ENCODE peak calls at places on chromosomes 11 and 22, in seven cellular contexts. F, U, V, D, T, Y and L are unnamed samples.

GRCh38 chr11:11396290-11397042 is 43.4 kb upstream of the CSNK2A3 start:
- DNase-seq in F (peak; percentile 70), U (no peak), D (no peak), Y (no peak), V (no peak), T (no peak), L (no peak)

GRCh38 chr11:116099541-116099940 is 595.3 kb upstream of the CADM1 start:
- DNase-seq in D (no peak), U (no peak), Y (no peak), T (no peak), F (no peak), V (no peak), L (no peak)

GRCh38 chr11:3920148-3920852 is 64.8 kb downstream of the STIM1 start:
- DNase-seq in U (peak; percentile 76), T (no peak), D (peak; percentile 71), F (peak; percentile 41), V (no peak), Y (peak; percentile 35), L (no peak)

GRCh38 chr11:29989181-29989580 is 27.6 kb downstream of the KCNA4 start:
- DNase-seq in F (no peak), U (no peak), T (no peak), D (no peak), Y (no peak), V (no peak), L (no peak)

GRCh38 chr22:32761251-32761903 is 40.1 kb upstream of the TIMP3 start:
- DNase-seq in Y (no peak), F (no peak), T (no peak), V (peak; percentile 44), D (no peak), U (no peak), L (no peak)

GRCh38 chr11:70682760-70683159 is 284.4 kb downstream of the CTTN start:
- DNase-seq in D (no peak), Y (no peak), U (no peak), T (no peak), F (no peak), V (no peak), L (peak; percentile 41)

GRCh38 chr11:57224537-57224936 is 12.5 kb downstream of the APLNR start:
- DNase-seq in Y (no peak), D (peak; percentile 56), F (no peak), V (no peak), U (no peak), T (no peak), L (no peak)

GRCh38 chr11:134498326-134499139 is 86.5 kb upstream of the B3GAT1 start:
- DNase-seq in T (no peak), Y (no peak), U (peak; percentile 64), V (no peak), D (no peak), F (no peak), L (no peak)

GRCh38 chr22:38172489-38173155 is 9.0 kb downstream of the PLA2G6 start:
- DNase-seq in V (no peak), U (peak; percentile 68), Y (peak; percentile 17), D (peak; percentile 13), T (no peak), F (peak; percentile 43), L (peak; percentile 83)

DNA sequence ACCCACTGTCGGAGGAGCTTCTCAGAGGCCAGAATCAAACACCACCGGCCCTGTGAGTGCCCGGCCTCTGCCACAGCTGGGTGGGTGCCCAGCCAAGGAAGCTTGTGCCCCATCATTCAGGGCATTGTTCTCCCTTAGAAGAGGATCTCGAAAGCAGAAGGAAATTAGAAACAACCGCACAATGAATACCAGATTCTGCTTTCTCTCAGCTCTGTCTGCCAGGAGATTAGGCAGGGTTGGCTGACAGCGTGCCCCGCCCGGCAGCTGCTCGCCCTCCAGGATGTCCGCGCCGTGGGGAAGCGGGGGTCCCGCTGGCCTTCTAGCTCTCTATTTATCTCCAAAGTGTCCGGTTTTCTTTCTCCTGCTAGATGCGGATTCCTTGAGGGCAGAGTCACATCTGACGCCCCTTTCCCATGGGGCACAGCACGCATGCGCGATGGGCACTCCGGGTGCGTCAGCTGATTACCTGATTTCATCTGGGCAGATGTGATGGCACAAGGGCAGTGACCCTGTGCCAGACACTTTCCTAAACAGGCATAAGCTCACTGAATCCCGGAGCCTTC is 25.5 kb downstream of the SCGB1A1 start:
- DNase-seq in F (peak; percentile 77), V (peak; percentile 48), T (peak; percentile 42), U (peak; percentile 92), D (no peak), Y (no peak), L (no peak)
- H3K4me3 ChIP-seq in F (peak overlapping the region; percentile 35), V (peak overlapping the region; percentile 27), T (peak overlapping the region; percentile 76), U (peak overlapping the region; percentile 48), D (no peak overlapping the region), Y (peak overlapping the region; percentile 39), L (no peak overlapping the region)

GRCh38 chr22:44574057-44574456 is 76.0 kb upstream of the RTL6 start:
- DNase-seq in T (peak; percentile 21), D (peak; percentile 86), F (peak; percentile 38), Y (no peak), U (peak; percentile 82), V (peak; percentile 63), L (no peak)

GRCh38 chr22:44571566-44572413 is 73.8 kb upstream of the RTL6 start:
- DNase-seq in T (no peak), Y (no peak), F (no peak), D (no peak), U (peak; percentile 41), V (no peak), L (peak; percentile 38)

GRCh38 chr22:44572414-44573207 is 74.6 kb upstream of the RTL6 start:
- DNase-seq in U (peak; percentile 57), V (peak; percentile 4), F (no peak), T (no peak), D (no peak), Y (no peak), L (no peak)

GRCh38 chr22:44574581-44575343 is 76.7 kb upstream of the RTL6 start:
- DNase-seq in U (peak; percentile 48), Y (no peak), D (no peak), V (peak; percentile 5), F (no peak), T (no peak), L (no peak)

GRCh38 chr22:44573451-44573850 is 75.4 kb upstream of the RTL6 start:
- DNase-seq in V (peak; percentile 1), Y (no peak), U (peak; percentile 48), T (no peak), F (no peak), D (no peak), L (no peak)
- H3K27ac ChIP-seq in V (no peak overlapping the region), Y (no peak overlapping the region), U (no peak overlapping the region), T (no peak overlapping the region), F (no peak overlapping the region), D (peak overlapping the region; percentile 42), L (no peak overlapping the region)

DNA sequence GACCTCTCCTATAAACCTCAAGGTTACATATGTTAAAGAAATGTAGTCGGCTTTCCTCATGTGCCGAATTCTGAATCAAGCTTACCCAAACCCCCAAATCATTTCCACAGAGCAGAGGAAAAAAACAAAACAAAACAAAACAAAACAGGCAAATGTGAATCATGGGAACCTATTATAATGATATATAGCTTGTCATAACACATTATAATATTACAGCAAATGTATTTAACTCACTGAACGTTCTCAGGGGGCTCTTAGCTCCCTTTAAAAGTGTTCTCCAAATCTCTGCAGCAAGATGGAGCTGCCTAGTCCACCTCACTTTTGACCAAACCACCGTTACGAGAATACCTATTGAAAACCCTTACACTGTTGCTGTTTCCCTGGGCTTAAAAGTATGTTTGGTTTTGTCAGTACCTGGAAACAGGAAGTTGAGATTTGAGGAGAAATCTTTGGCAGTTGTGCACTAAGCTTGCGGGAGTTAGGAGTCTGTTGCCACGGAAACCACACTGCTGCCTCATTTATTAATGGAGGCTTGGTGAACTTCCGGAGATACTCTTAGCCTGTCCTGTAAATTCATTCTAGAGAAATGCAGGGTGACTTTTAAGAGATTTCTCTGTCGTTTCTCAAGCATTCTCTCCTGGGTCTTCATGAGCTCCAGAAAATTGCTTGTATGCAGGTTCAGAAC is 167.0 kb upstream of the RASSF10 start:
- DNase-seq in V (peak; percentile 71), F (peak; percentile 46), Y (no peak), T (no peak), U (no peak), D (peak; percentile 42), L (peak; percentile 45)
- H3K4me3 ChIP-seq in V (no peak overlapping the region), F (no peak overlapping the region), Y (no peak overlapping the region), T (peak overlapping the region; percentile 40), U (peak overlapping the region; percentile 6), D (no peak overlapping the region), L (no peak overlapping the region)

DNA sequence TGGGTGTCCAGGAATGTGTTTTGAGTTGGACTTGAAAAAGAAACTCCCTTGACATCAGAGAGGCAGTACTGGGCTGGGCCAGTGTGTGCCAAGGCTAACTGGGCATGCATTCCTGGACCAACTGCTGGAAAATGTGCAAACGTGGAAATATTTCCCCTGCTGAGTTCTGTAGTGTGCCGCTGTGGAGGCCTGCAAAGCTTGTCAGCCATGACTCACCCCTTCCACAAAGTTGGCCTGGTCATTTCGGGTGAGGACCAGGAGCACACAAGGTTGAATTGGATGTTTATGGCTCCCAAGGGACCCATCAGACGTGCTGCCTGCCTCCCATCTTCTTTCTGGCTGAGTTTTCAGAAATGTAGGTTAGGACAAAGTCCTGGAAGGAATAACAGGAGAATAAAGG is 513.1 kb downstream of the MIAT start:
- DNase-seq in T (peak; percentile 60), Y (no peak), U (peak; percentile 81), D (no peak), F (peak; percentile 67), V (peak; percentile 41), L (peak; percentile 28)
- H3K27ac ChIP-seq in T (peak overlapping the region; percentile 69), Y (no peak overlapping the region), U (no peak overlapping the region), D (no peak overlapping the region), F (no peak overlapping the region), V (no peak overlapping the region), L (no peak overlapping the region)

DNA sequence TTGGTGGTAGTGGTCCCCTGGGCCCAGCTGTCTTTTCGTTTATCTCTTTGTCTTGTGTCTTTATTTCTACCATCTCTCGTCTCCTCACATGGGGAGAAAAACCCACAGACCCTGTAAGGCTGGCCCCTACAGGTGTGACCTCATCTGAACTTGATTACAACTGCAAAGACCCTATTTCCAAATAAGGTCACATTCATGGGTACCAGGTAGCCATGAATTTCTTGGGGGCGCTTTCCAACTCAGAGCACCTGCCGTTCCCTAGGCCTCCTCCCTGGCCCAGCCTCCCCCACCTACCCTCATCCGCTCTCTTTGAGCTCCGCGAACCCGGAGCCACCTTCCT is 14.0 kb upstream of the RRP7A start:
- DNase-seq in V (no peak), U (no peak), F (no peak), D (no peak), Y (no peak), T (no peak), L (no peak)
- H3K4me3 ChIP-seq in V (no peak overlapping the region), U (no peak overlapping the region), F (no peak overlapping the region), D (no peak overlapping the region), Y (no peak overlapping the region), T (no peak overlapping the region), L (no peak overlapping the region)

GRCh38 chr11:111909378-111909777 is 2.2 kb downstream of the CRYAB start:
- DNase-seq in F (no peak), D (no peak), U (no peak), Y (no peak), T (no peak), V (no peak), L (no peak)

GRCh38 chr11:111911563-111912401 is at the start of gene CRYAB:
- DNase-seq in T (peak; percentile 87), Y (no peak), U (peak; percentile 96), V (peak; percentile 84), D (peak; percentile 61), F (peak; percentile 86), L (peak; percentile 61)

GRCh38 chr11:111908639-111909305 is 2.8 kb downstream of the CRYAB start:
- DNase-seq in D (no peak), F (no peak), V (no peak), U (no peak), T (no peak), Y (no peak), L (no peak)

GRCh38 chr11:111912535-111912934 is at the start of gene HSPB2:
- DNase-seq in V (no peak), Y (no peak), D (no peak), U (peak; percentile 71), F (peak; percentile 54), T (no peak), L (peak; percentile 66)

GRCh38 chr11:111910637-111911562 is 670 bp downstream of the CRYAB start:
- DNase-seq in V (no peak), Y (no peak), T (no peak), U (no peak), D (no peak), F (no peak), L (no peak)
- H3K27ac ChIP-seq in V (peak overlapping the region; percentile 90), Y (no peak overlapping the region), T (peak overlapping the region; percentile 100), U (peak overlapping the region; percentile 98), D (no peak overlapping the region), F (peak overlapping the region; percentile 98), L (peak overlapping the region; percentile 69)